ENCODE peak calls at places on chromosome 18, in four cellular contexts. N is T47D, S is GOT3, Y is GDM1. U is an unnamed sample.
A peak's percentile ranks its signal among the peaks of the same experiment; 100 is the strongest.

GRCh38 chr18:78939105-78939504 is 40.5 kb upstream of the SALL3 start:
- DNase-seq in N (no peak), S (no peak), Y (no peak), U (no peak)

GRCh38 chr18:7633171-7633570 is 66.1 kb downstream of the PTPRM start:
- DNase-seq in N (no peak), S (no peak), Y (no peak), U (no peak)

GRCh38 chr18:74501386-74501785 is 5.2 kb downstream of the CNDP2 start:
- DNase-seq in N (no peak), S (no peak), Y (no peak), U (no peak)

GRCh38 chr18:48922801-48923730 is 27.7 kb downstream of the SMAD7 start:
- DNase-seq in N (no peak), S (no peak), Y (peak; percentile 55), U (no peak)

GRCh38 chr18:44803019-44803650 is 122.4 kb downstream of the SETBP1 start:
- DNase-seq in N (no peak), S (no peak), Y (no peak), U (no peak)

GRCh38 chr18:58953627-58954026 is 89.0 kb downstream of the ZNF532 start:
- DNase-seq in N (no peak), S (no peak), Y (no peak), U (no peak)

GRCh38 chr18:48545690-48546365 is 7.0 kb downstream of the CTIF start:
- DNase-seq in N (no peak), S (no peak), Y (peak; percentile 73), U (peak; percentile 89)

GRCh38 chr18:21502661-21503060 is 97.8 kb downstream of the ESCO1 start:
- DNase-seq in N (no peak), S (no peak), Y (no peak), U (no peak)

GRCh38 chr18:63131106-63131943 is 188.2 kb downstream of the BCL2 start:
- DNase-seq in N (no peak), S (no peak), Y (peak; percentile 35), U (no peak)

GRCh38 chr18:10565835-10566234 is 40.0 kb downstream of the NAPG start:
- DNase-seq in N (no peak), S (no peak), Y (no peak), U (peak; percentile 38)

GRCh38 chr18:53380063-53380639 is 844.3 kb downstream of the MBD2 start:
- DNase-seq in N (peak; percentile 8), S (no peak), Y (no peak), U (no peak)

GRCh38 chr18:76476665-76477561 is 18.1 kb downstream of the ZNF516 start:
- DNase-seq in N (no peak), S (no peak), Y (no peak), U (peak; percentile 34)

GRCh38 chr18:29644276-29644675 is 1398.3 kb downstream of the DSC3 start:
- DNase-seq in N (no peak), S (no peak), Y (no peak), U (no peak)

GRCh38 chr18:32276256-32276655 is 86.4 kb downstream of the MEP1B start:
- DNase-seq in N (no peak), S (no peak), Y (no peak), U (no peak)

GRCh38 chr18:3466051-3466450 is 16.1 kb downstream of the TGIF1 start:
- DNase-seq in N (no peak), S (no peak), Y (peak; percentile 45), U (no peak)

GRCh38 chr18:45086777-45087176 is 406.1 kb downstream of the SETBP1 start:
- DNase-seq in N (no peak), S (no peak), Y (no peak), U (no peak)

GRCh38 chr18:35580748-35581534 is 599 bp upstream of the GALNT1 start:
- DNase-seq in N (peak; percentile 36), S (peak; percentile 2), Y (peak; percentile 54), U (peak; percentile 78)

GRCh38 chr18:45850021-45850420 is 24.5 kb downstream of the SIGLEC15 start:
- DNase-seq in N (no peak), S (no peak), Y (no peak), U (peak; percentile 60)

GRCh38 chr18:23862071-23862470 is 152.5 kb upstream of the TTC39C start:
- DNase-seq in N (no peak), S (no peak), Y (peak; percentile 77), U (no peak)

GRCh38 chr18:55763298-55763697 is 175.3 kb upstream of the TCF4 start:
- DNase-seq in N (no peak), S (no peak), Y (no peak), U (no peak)

GRCh38 chr18:48924621-48925601 is 25.9 kb downstream of the SMAD7 start:
- DNase-seq in N (no peak), S (no peak), Y (no peak), U (no peak)

GRCh38 chr18:77132369-77133050 is at the start of gene MBP:
- DNase-seq in N (peak; percentile 30), S (no peak), Y (no peak), U (peak; percentile 74)